ENCODE peak calls at places on chromosomes 11 and 22, in seven cellular contexts. One of them, this sample, is unnamed.

GRCh38 chr22:21016644-21017420 is 1.9 kb downstream of the P2RX6 start:
- DNase-seq in sigmoid colon: no peak
- DNase-seq in RWPE1: no peak
- DNase-seq in choroid plexus epithelial cell: no peak
- DNase-seq in pancreas: no peak
- DNase-seq in C1 segment of cervical spinal cord: no peak
- DNase-seq in activated CD4-positive, CD25-positive, alpha-beta regulatory T cell: no peak
- DNase-seq in this sample: no peak

GRCh38 chr11:1478544-1478943 is 8.0 kb downstream of the MOB2 start:
- DNase-seq in sigmoid colon: peak
- DNase-seq in RWPE1: no peak
- DNase-seq in choroid plexus epithelial cell: no peak
- DNase-seq in pancreas: no peak
- DNase-seq in C1 segment of cervical spinal cord: no peak
- DNase-seq in activated CD4-positive, CD25-positive, alpha-beta regulatory T cell: no peak
- DNase-seq in this sample: no peak

GRCh38 chr11:74680035-74680671 is 51.1 kb downstream of the CHRDL2 start:
- DNase-seq in sigmoid colon: no peak
- DNase-seq in RWPE1: no peak
- DNase-seq in choroid plexus epithelial cell: no peak
- DNase-seq in pancreas: peak
- DNase-seq in C1 segment of cervical spinal cord: no peak
- DNase-seq in activated CD4-positive, CD25-positive, alpha-beta regulatory T cell: no peak
- DNase-seq in this sample: no peak

GRCh38 chr11:73330569-73331093 is 22.6 kb downstream of the ARHGEF17 start:
- DNase-seq in sigmoid colon: no peak
- DNase-seq in RWPE1: no peak
- DNase-seq in choroid plexus epithelial cell: peak
- DNase-seq in pancreas: no peak
- DNase-seq in C1 segment of cervical spinal cord: no peak
- DNase-seq in activated CD4-positive, CD25-positive, alpha-beta regulatory T cell: no peak
- DNase-seq in this sample: no peak

GRCh38 chr11:726278-726915 is 20.4 kb downstream of the EPS8L2 start:
- DNase-seq in sigmoid colon: peak
- DNase-seq in RWPE1: peak
- DNase-seq in choroid plexus epithelial cell: peak
- DNase-seq in pancreas: peak
- DNase-seq in C1 segment of cervical spinal cord: no peak
- DNase-seq in activated CD4-positive, CD25-positive, alpha-beta regulatory T cell: no peak
- DNase-seq in this sample: no peak

GRCh38 chr11:26761382-26761781 is 39.5 kb upstream of the SLC5A12 start:
- DNase-seq in sigmoid colon: no peak
- DNase-seq in RWPE1: no peak
- DNase-seq in choroid plexus epithelial cell: no peak
- DNase-seq in pancreas: no peak
- DNase-seq in C1 segment of cervical spinal cord: no peak
- DNase-seq in activated CD4-positive, CD25-positive, alpha-beta regulatory T cell: no peak
- DNase-seq in this sample: no peak

GRCh38 chr22:24370426-24370825 is 57.0 kb upstream of the ADORA2A start:
- DNase-seq in sigmoid colon: no peak
- DNase-seq in RWPE1: no peak
- DNase-seq in choroid plexus epithelial cell: no peak
- DNase-seq in pancreas: no peak
- DNase-seq in C1 segment of cervical spinal cord: no peak
- DNase-seq in activated CD4-positive, CD25-positive, alpha-beta regulatory T cell: no peak
- DNase-seq in this sample: no peak

GRCh38 chr22:50146440-50147228 is 23.9 kb upstream of the PANX2 start:
- DNase-seq in sigmoid colon: peak
- DNase-seq in RWPE1: peak
- DNase-seq in choroid plexus epithelial cell: peak
- DNase-seq in pancreas: peak
- DNase-seq in C1 segment of cervical spinal cord: peak
- DNase-seq in activated CD4-positive, CD25-positive, alpha-beta regulatory T cell: no peak
- DNase-seq in this sample: no peak

GRCh38 chr11:14974723-14975587 is 2.8 kb upstream of the CALCA start:
- DNase-seq in sigmoid colon: no peak
- DNase-seq in RWPE1: no peak
- DNase-seq in choroid plexus epithelial cell: peak
- DNase-seq in pancreas: peak
- DNase-seq in C1 segment of cervical spinal cord: no peak
- DNase-seq in activated CD4-positive, CD25-positive, alpha-beta regulatory T cell: peak
- DNase-seq in this sample: peak

GRCh38 chr22:20887375-20887774 is 28.6 kb downstream of the SNAP29 start:
- DNase-seq in sigmoid colon: no peak
- DNase-seq in RWPE1: no peak
- DNase-seq in choroid plexus epithelial cell: no peak
- DNase-seq in pancreas: no peak
- DNase-seq in C1 segment of cervical spinal cord: no peak
- DNase-seq in activated CD4-positive, CD25-positive, alpha-beta regulatory T cell: no peak
- DNase-seq in this sample: no peak

GRCh38 chr22:24102366-24103200 is 78.7 kb upstream of the SUSD2 start:
- DNase-seq in sigmoid colon: peak
- DNase-seq in RWPE1: no peak
- DNase-seq in choroid plexus epithelial cell: no peak
- DNase-seq in pancreas: peak
- DNase-seq in C1 segment of cervical spinal cord: no peak
- DNase-seq in activated CD4-positive, CD25-positive, alpha-beta regulatory T cell: no peak
- DNase-seq in this sample: no peak

GRCh38 chr11:64447717-64448598 is 89.0 kb downstream of the RPS6KA4 start:
- DNase-seq in sigmoid colon: peak
- DNase-seq in RWPE1: no peak
- DNase-seq in choroid plexus epithelial cell: peak
- DNase-seq in pancreas: peak
- DNase-seq in C1 segment of cervical spinal cord: peak
- DNase-seq in activated CD4-positive, CD25-positive, alpha-beta regulatory T cell: no peak
- DNase-seq in this sample: no peak

GRCh38 chr11:58740447-58740846 is 8.7 kb upstream of the GLYAT start:
- DNase-seq in sigmoid colon: no peak
- DNase-seq in RWPE1: no peak
- DNase-seq in choroid plexus epithelial cell: no peak
- DNase-seq in pancreas: no peak
- DNase-seq in C1 segment of cervical spinal cord: no peak
- DNase-seq in activated CD4-positive, CD25-positive, alpha-beta regulatory T cell: no peak
- DNase-seq in this sample: no peak

GRCh38 chr11:31487848-31488247 is 21.6 kb downstream of the IMMP1L start:
- DNase-seq in sigmoid colon: no peak
- DNase-seq in RWPE1: no peak
- DNase-seq in choroid plexus epithelial cell: peak
- DNase-seq in pancreas: no peak
- DNase-seq in C1 segment of cervical spinal cord: no peak
- DNase-seq in activated CD4-positive, CD25-positive, alpha-beta regulatory T cell: no peak
- DNase-seq in this sample: peak

GRCh38 chr22:31736458-31736857 is 13.5 kb downstream of the PRR14L start:
- DNase-seq in sigmoid colon: no peak
- DNase-seq in RWPE1: no peak
- DNase-seq in choroid plexus epithelial cell: no peak
- DNase-seq in pancreas: no peak
- DNase-seq in C1 segment of cervical spinal cord: no peak
- DNase-seq in activated CD4-positive, CD25-positive, alpha-beta regulatory T cell: no peak
- DNase-seq in this sample: no peak

GRCh38 chr11:64786308-64786707 is 8.0 kb upstream of the SF1 start:
- DNase-seq in sigmoid colon: peak
- DNase-seq in RWPE1: no peak
- DNase-seq in choroid plexus epithelial cell: no peak
- DNase-seq in pancreas: peak
- DNase-seq in C1 segment of cervical spinal cord: no peak
- DNase-seq in activated CD4-positive, CD25-positive, alpha-beta regulatory T cell: no peak
- DNase-seq in this sample: no peak

GRCh38 chr11:118287006-118287405 is 17.5 kb upstream of the CD3E start:
- DNase-seq in sigmoid colon: no peak
- DNase-seq in RWPE1: no peak
- DNase-seq in choroid plexus epithelial cell: no peak
- DNase-seq in pancreas: no peak
- DNase-seq in C1 segment of cervical spinal cord: no peak
- DNase-seq in activated CD4-positive, CD25-positive, alpha-beta regulatory T cell: no peak
- DNase-seq in this sample: no peak

GRCh38 chr22:30205281-30206115 is 41.1 kb downstream of the LIF start:
- DNase-seq in sigmoid colon: peak
- DNase-seq in RWPE1: peak
- DNase-seq in choroid plexus epithelial cell: peak
- DNase-seq in pancreas: no peak
- DNase-seq in C1 segment of cervical spinal cord: peak
- DNase-seq in activated CD4-positive, CD25-positive, alpha-beta regulatory T cell: no peak
- DNase-seq in this sample: no peak

GRCh38 chr11:72012897-72013721 is 14.4 kb downstream of the IL18BP start:
- DNase-seq in sigmoid colon: peak
- DNase-seq in RWPE1: peak
- DNase-seq in choroid plexus epithelial cell: peak
- DNase-seq in pancreas: peak
- DNase-seq in C1 segment of cervical spinal cord: peak
- DNase-seq in activated CD4-positive, CD25-positive, alpha-beta regulatory T cell: no peak
- DNase-seq in this sample: no peak

GRCh38 chr11:66691311-66691980 is 13.8 kb upstream of the RBM4B start:
- DNase-seq in sigmoid colon: no peak
- DNase-seq in RWPE1: no peak
- DNase-seq in choroid plexus epithelial cell: no peak
- DNase-seq in pancreas: peak
- DNase-seq in C1 segment of cervical spinal cord: no peak
- DNase-seq in activated CD4-positive, CD25-positive, alpha-beta regulatory T cell: no peak
- DNase-seq in this sample: no peak

GRCh38 chr11:76282786-76283185 is 76.5 kb upstream of the WNT11 start:
- DNase-seq in sigmoid colon: no peak
- DNase-seq in RWPE1: no peak
- DNase-seq in choroid plexus epithelial cell: no peak
- DNase-seq in pancreas: no peak
- DNase-seq in C1 segment of cervical spinal cord: no peak
- DNase-seq in activated CD4-positive, CD25-positive, alpha-beta regulatory T cell: no peak
- DNase-seq in this sample: no peak

GRCh38 chr11:61978703-61979661 is 11.5 kb upstream of the FTH1 start:
- DNase-seq in sigmoid colon: no peak
- DNase-seq in RWPE1: no peak
- DNase-seq in choroid plexus epithelial cell: peak
- DNase-seq in pancreas: no peak
- DNase-seq in C1 segment of cervical spinal cord: no peak
- DNase-seq in activated CD4-positive, CD25-positive, alpha-beta regulatory T cell: no peak
- DNase-seq in this sample: no peak

GRCh38 chr11:45285931-45286632 is at the start of gene SYT13:
- DNase-seq in sigmoid colon: no peak
- DNase-seq in RWPE1: no peak
- DNase-seq in choroid plexus epithelial cell: no peak
- DNase-seq in pancreas: peak
- DNase-seq in C1 segment of cervical spinal cord: peak
- DNase-seq in activated CD4-positive, CD25-positive, alpha-beta regulatory T cell: no peak
- DNase-seq in this sample: peak

GRCh38 chr22:49437356-49437755 is 390.3 kb downstream of the BRD1 start:
- DNase-seq in sigmoid colon: no peak
- DNase-seq in RWPE1: no peak
- DNase-seq in choroid plexus epithelial cell: no peak
- DNase-seq in pancreas: no peak
- DNase-seq in C1 segment of cervical spinal cord: no peak
- DNase-seq in activated CD4-positive, CD25-positive, alpha-beta regulatory T cell: no peak
- DNase-seq in this sample: no peak

GRCh38 chr22:27594474-27595134 is 207.0 kb downstream of the MN1 start:
- DNase-seq in sigmoid colon: no peak
- DNase-seq in RWPE1: no peak
- DNase-seq in choroid plexus epithelial cell: no peak
- DNase-seq in pancreas: no peak
- DNase-seq in C1 segment of cervical spinal cord: no peak
- DNase-seq in activated CD4-positive, CD25-positive, alpha-beta regulatory T cell: no peak
- DNase-seq in this sample: no peak

GRCh38 chr11:76380161-76380976 is 563 bp downstream of the THAP12 start:
- DNase-seq in sigmoid colon: peak
- DNase-seq in RWPE1: peak
- DNase-seq in choroid plexus epithelial cell: peak
- DNase-seq in pancreas: no peak
- DNase-seq in C1 segment of cervical spinal cord: peak
- DNase-seq in activated CD4-positive, CD25-positive, alpha-beta regulatory T cell: peak
- DNase-seq in this sample: peak

GRCh38 chr11:77542296-77542695 is 47.5 kb upstream of the AQP11 start:
- DNase-seq in sigmoid colon: no peak
- DNase-seq in RWPE1: no peak
- DNase-seq in choroid plexus epithelial cell: peak
- DNase-seq in pancreas: no peak
- DNase-seq in C1 segment of cervical spinal cord: no peak
- DNase-seq in activated CD4-positive, CD25-positive, alpha-beta regulatory T cell: no peak
- DNase-seq in this sample: no peak

GRCh38 chr22:33274214-33274828 is 216.1 kb upstream of the SYN3 start:
- DNase-seq in sigmoid colon: no peak
- DNase-seq in RWPE1: peak
- DNase-seq in choroid plexus epithelial cell: peak
- DNase-seq in pancreas: no peak
- DNase-seq in C1 segment of cervical spinal cord: no peak
- DNase-seq in activated CD4-positive, CD25-positive, alpha-beta regulatory T cell: no peak
- DNase-seq in this sample: peak

GRCh38 chr11:63595296-63595695 is 18.9 kb downstream of the PLAAT3 start:
- DNase-seq in sigmoid colon: no peak
- DNase-seq in RWPE1: no peak
- DNase-seq in choroid plexus epithelial cell: peak
- DNase-seq in pancreas: no peak
- DNase-seq in C1 segment of cervical spinal cord: no peak
- DNase-seq in activated CD4-positive, CD25-positive, alpha-beta regulatory T cell: no peak
- DNase-seq in this sample: no peak

GRCh38 chr11:118641463-118642019 is 34.1 kb downstream of the PHLDB1 start:
- DNase-seq in sigmoid colon: no peak
- DNase-seq in RWPE1: no peak
- DNase-seq in choroid plexus epithelial cell: no peak
- DNase-seq in pancreas: peak
- DNase-seq in C1 segment of cervical spinal cord: peak
- DNase-seq in activated CD4-positive, CD25-positive, alpha-beta regulatory T cell: no peak
- DNase-seq in this sample: no peak

GRCh38 chr22:22474733-22475132 is 33.8 kb downstream of the ZNF280B start:
- DNase-seq in sigmoid colon: no peak
- DNase-seq in RWPE1: no peak
- DNase-seq in choroid plexus epithelial cell: no peak
- DNase-seq in pancreas: no peak
- DNase-seq in C1 segment of cervical spinal cord: no peak
- DNase-seq in activated CD4-positive, CD25-positive, alpha-beta regulatory T cell: no peak
- DNase-seq in this sample: no peak

GRCh38 chr11:34411786-34412185 is 26.9 kb upstream of the CAT start:
- DNase-seq in sigmoid colon: no peak
- DNase-seq in RWPE1: no peak
- DNase-seq in choroid plexus epithelial cell: no peak
- DNase-seq in pancreas: no peak
- DNase-seq in C1 segment of cervical spinal cord: no peak
- DNase-seq in activated CD4-positive, CD25-positive, alpha-beta regulatory T cell: no peak
- DNase-seq in this sample: no peak

GRCh38 chr11:8728566-8728965 is 46.0 kb downstream of the RPL27A start:
- DNase-seq in sigmoid colon: no peak
- DNase-seq in RWPE1: no peak
- DNase-seq in choroid plexus epithelial cell: peak
- DNase-seq in pancreas: no peak
- DNase-seq in C1 segment of cervical spinal cord: no peak
- DNase-seq in activated CD4-positive, CD25-positive, alpha-beta regulatory T cell: no peak
- DNase-seq in this sample: no peak

This sample was measured in neural crest cell.